ENCODE peak calls at places on chromosome 5, in four cellular contexts. E is esophagus muscularis mucosa, Q is foreskin fibroblast, J is neural progenitor cell. P is an unnamed sample.

GRCh38 chr5:135821061-135821781 is 13.2 kb upstream of the SLC25A48 start:
- DNase-seq in Q (no peak), J (no peak), E (no peak), P (no peak)

GRCh38 chr5:119409235-119409815 is 43.0 kb upstream of the HSD17B4 start:
- DNase-seq in E (no peak), J (no peak), Q (no peak), P (no peak)

GRCh38 chr5:61381968-61382367 is 49.9 kb downstream of the ZSWIM6 start:
- DNase-seq in Q (no peak), E (no peak), J (no peak), P (no peak)

GRCh38 chr5:57804007-57804444 is 321.4 kb upstream of the ACTBL2 start:
- DNase-seq in J (no peak), Q (peak; percentile 76), E (no peak), P (peak; percentile 69)

GRCh38 chr5:163354685-163355084 is 82.7 kb upstream of the CCNG1 start:
- DNase-seq in Q (no peak), J (no peak), E (no peak), P (no peak)

GRCh38 chr5:113495402-113495801 is 7.1 kb upstream of the MCC start:
- DNase-seq in E (no peak), J (no peak), Q (no peak), P (no peak)

GRCh38 chr5:56507348-56507930 is 274.3 kb upstream of the ANKRD55 start:
- DNase-seq in E (no peak), Q (no peak), J (no peak), P (no peak)

GRCh38 chr5:64074533-64074932 is 91.1 kb upstream of the RNF180 start:
- DNase-seq in Q (no peak), E (no peak), J (peak; percentile 62), P (no peak)

GRCh38 chr5:128965638-128966302 is 482 bp downstream of the SLC27A6 start:
- DNase-seq in J (no peak), Q (no peak), E (no peak), P (no peak)

GRCh38 chr5:127064253-127064652 is 9.0 kb downstream of the C5orf63 start:
- DNase-seq in Q (no peak), J (no peak), E (peak; percentile 72), P (no peak)

GRCh38 chr5:38816083-38817030 is 29.5 kb upstream of the OSMR start:
- DNase-seq in E (no peak), J (no peak), Q (no peak), P (no peak)

GRCh38 chr5:66307647-66308257 is 163.7 kb downstream of the SREK1 start:
- DNase-seq in Q (peak; percentile 39), J (peak; percentile 83), E (no peak), P (peak; percentile 61)

GRCh38 chr5:135362102-135362501 is 36.9 kb downstream of the MACROH2A1 start:
- DNase-seq in E (no peak), Q (no peak), J (no peak), P (no peak)

GRCh38 chr5:73336366-73336765 is 112.2 kb downstream of the FOXD1 start:
- DNase-seq in E (no peak), J (no peak), Q (no peak), P (no peak)

GRCh38 chr5:38321978-38322377 is 63.6 kb downstream of the EGFLAM start:
- DNase-seq in J (no peak), Q (no peak), E (no peak), P (no peak)

GRCh38 chr5:102713278-102713677 is 41.8 kb upstream of the PAM start:
- DNase-seq in J (no peak), Q (no peak), E (no peak), P (no peak)

GRCh38 chr5:164484948-164485347 is 979.5 kb downstream of the MAT2B start:
- DNase-seq in Q (no peak), E (no peak), J (no peak), P (no peak)

GRCh38 chr5:10825897-10826644 is 65.0 kb upstream of the DAP start:
- DNase-seq in E (no peak), Q (no peak), J (no peak), P (no peak)

GRCh38 chr5:73132759-73133158 is 12.4 kb downstream of the TMEM171 start:
- DNase-seq in J (no peak), E (no peak), Q (no peak), P (no peak)

GRCh38 chr5:131068893-131069643 is 96.0 kb downstream of the HINT1 start:
- DNase-seq in E (no peak), Q (no peak), J (no peak), P (no peak)

GRCh38 chr5:60978968-60979367 is 34.0 kb downstream of the NDUFAF2 start:
- DNase-seq in Q (no peak), J (peak; percentile 4), E (no peak), P (no peak)

GRCh38 chr5:15105799-15106393 is 234.3 kb upstream of the ANKH start:
- DNase-seq in J (peak; percentile 72), E (no peak), Q (peak; percentile 14), P (peak; percentile 66)

GRCh38 chr5:53922508-53923498 is 362.4 kb downstream of the NDUFS4 start:
- DNase-seq in E (no peak), Q (no peak), J (no peak), P (no peak)

GRCh38 chr5:55241756-55242155 is 8.3 kb upstream of the CCNO start:
- DNase-seq in Q (no peak), E (no peak), J (no peak), P (no peak)

GRCh38 chr5:116395708-116396203 is 178.9 kb downstream of the SEMA6A start:
- DNase-seq in Q (no peak), E (no peak), J (peak; percentile 50), P (no peak)

GRCh38 chr5:79621056-79621455 is 8.8 kb downstream of the TENT2 start:
- DNase-seq in E (no peak), J (no peak), Q (peak; percentile 42), P (no peak)

GRCh38 chr5:75168026-75168750 is 68.5 kb downstream of the ANKRD31 start:
- DNase-seq in E (no peak), J (no peak), Q (no peak), P (no peak)

GRCh38 chr5:3195991-3196390 is 399.6 kb upstream of the IRX1 start:
- DNase-seq in E (peak; percentile 77), Q (no peak), J (peak; percentile 66), P (no peak)

GRCh38 chr5:2936413-2936812 is 184.9 kb upstream of the IRX2 start:
- DNase-seq in J (no peak), Q (no peak), E (no peak), P (no peak)

GRCh38 chr5:88734191-88734640 is 148.8 kb downstream of the MEF2C start:
- DNase-seq in Q (no peak), J (no peak), E (no peak), P (no peak)
- H3K4me3 ChIP-seq in Q (no peak overlapping the region), J (no peak overlapping the region), E (no peak overlapping the region), P (no peak overlapping the region)

DNA sequence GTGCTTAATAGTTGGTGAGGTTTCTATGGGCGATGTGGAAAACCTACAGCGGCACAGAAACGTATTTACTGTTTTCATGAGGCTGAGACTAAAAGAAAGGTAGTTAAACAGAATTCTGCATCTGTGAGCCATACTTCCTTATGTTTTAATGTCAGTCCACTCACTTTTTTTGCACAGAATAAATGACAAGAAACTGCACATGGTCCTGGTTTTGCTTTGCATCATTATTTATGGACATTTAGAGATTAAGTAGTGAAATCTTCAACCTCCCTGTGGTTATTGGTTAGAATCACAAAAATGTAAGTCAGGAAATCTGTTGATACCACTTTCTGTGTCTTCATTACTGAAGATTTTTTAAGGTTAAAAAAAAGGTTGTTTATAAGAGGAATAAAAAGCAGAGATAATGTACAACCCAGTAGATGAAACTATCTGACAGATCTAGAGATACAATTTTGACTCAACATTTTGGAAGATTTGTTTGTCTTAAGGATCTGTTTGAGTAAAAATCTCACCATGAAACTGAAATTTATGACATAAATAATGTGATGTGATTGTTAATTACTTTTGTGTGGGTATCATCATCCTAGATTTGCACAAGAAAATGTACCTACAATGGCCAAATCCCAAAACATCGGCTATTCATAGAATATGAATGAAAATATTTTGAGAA is 2.4 kb downstream of the PRR16 start:
- DNase-seq in Q (no peak), J (no peak), E (no peak), P (no peak)
- H3K4me3 ChIP-seq in Q (peak overlapping the region; percentile 93), J (no peak overlapping the region), E (peak overlapping the region; percentile 62), P (peak overlapping the region; percentile 81)

GRCh38 chr5:179618923-179619554 is 4.4 kb downstream of the HNRNPH1 start:
- DNase-seq in E (no peak), Q (no peak), J (no peak), P (no peak)
- H3K4me3 ChIP-seq in E (peak overlapping the region; percentile 96), Q (peak overlapping the region; percentile 30), J (peak overlapping the region; percentile 98), P (peak overlapping the region; percentile 95)

GRCh38 chr5:181160-181559 is 10.1 kb upstream of the LRRC14B start:
- DNase-seq in Q (no peak), E (no peak), J (no peak), P (no peak)

GRCh38 chr5:180286-180918 is 10.9 kb upstream of the LRRC14B start:
- DNase-seq in E (no peak), Q (no peak), J (peak; percentile 20), P (no peak)

GRCh38 chr5:181566-181965 is 9.7 kb upstream of the LRRC14B start:
- DNase-seq in J (no peak), Q (no peak), E (no peak), P (no peak)

GRCh38 chr5:184461-184860 is 6.8 kb upstream of the LRRC14B start:
- DNase-seq in E (no peak), Q (no peak), J (no peak), P (no peak)

GRCh38 chr5:182126-182525 is 9.2 kb upstream of the LRRC14B start:
- DNase-seq in J (no peak), Q (no peak), E (no peak), P (no peak)
- H3K4me3 ChIP-seq in J (no peak overlapping the region), Q (no peak overlapping the region), E (no peak overlapping the region), P (no peak overlapping the region)

GRCh38 chr5:107542428-107542827 is 128.3 kb downstream of the EFNA5 start:
- DNase-seq in J (no peak), E (peak; percentile 95), Q (peak; percentile 93), P (peak; percentile 41)
- H3K4me3 ChIP-seq in J (no peak overlapping the region), E (no peak overlapping the region), Q (no peak overlapping the region), P (no peak overlapping the region)

DNA sequence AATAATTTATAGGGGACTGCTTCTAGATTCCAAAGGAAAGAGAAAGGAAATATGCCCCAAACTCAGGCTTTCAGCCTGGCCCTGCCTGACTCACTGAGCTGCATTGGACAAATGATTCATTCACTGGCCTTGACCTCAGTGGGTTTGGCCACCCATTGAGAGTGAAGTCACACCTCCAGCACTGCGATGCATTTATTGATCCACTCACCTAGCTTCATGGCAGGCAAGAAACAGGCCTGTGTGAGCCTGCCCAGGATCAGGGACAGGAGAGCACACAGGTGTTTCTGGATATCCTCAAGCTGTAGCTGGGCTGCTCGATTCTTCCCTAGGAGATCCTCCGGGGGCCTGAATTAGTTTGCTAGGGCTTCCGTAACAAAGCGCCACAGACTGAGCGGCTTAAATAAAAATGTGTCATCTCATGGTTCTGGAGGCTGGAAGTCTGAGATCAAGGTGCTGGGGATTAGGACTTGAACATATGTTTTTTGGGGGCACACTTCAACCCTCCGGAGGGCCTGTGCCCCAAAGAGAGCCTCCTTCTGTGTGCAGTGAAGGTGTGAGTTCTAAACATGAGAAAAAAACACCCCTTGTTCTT is 7.3 kb upstream of the DUSP1 start:
- DNase-seq in E (no peak), J (no peak), Q (peak; percentile 86), P (no peak)
- H3K4me3 ChIP-seq in E (no peak overlapping the region), J (no peak overlapping the region), Q (no peak overlapping the region), P (no peak overlapping the region)

GRCh38 chr5:149733129-149733900 is 3.2 kb downstream of the PPARGC1B start:
- DNase-seq in E (no peak), Q (no peak), J (no peak), P (no peak)
- H3K4me3 ChIP-seq in E (peak overlapping the region; percentile 97), Q (no peak overlapping the region), J (no peak overlapping the region), P (peak overlapping the region; percentile 86)